ENCODE peak calls at places on chromosomes 12 and 14, in four cellular contexts. One of them, this sample, is unnamed.

GRCh38 chr14:34785223-34786006 is 71.0 kb upstream of the CFL2 start:
- DNase-seq in PC-9: no peak
- DNase-seq in PC-3: no peak
- DNase-seq in mammary epithelial cell: no peak
- DNase-seq in this sample: no peak

GRCh38 chr12:11729008-11729407 is 79.5 kb downstream of the ETV6 start:
- DNase-seq in mammary epithelial cell: peak
- DNase-seq in PC-9: peak
- DNase-seq in PC-3: peak
- DNase-seq in this sample: no peak

GRCh38 chr12:85821759-85822158 is 14.4 kb downstream of the RASSF9 start:
- DNase-seq in PC-9: no peak
- DNase-seq in mammary epithelial cell: no peak
- DNase-seq in PC-3: peak
- DNase-seq in this sample: no peak

GRCh38 chr14:72678360-72678759 is 215.5 kb downstream of the DPF3 start:
- DNase-seq in PC-3: peak
- DNase-seq in mammary epithelial cell: no peak
- DNase-seq in PC-9: no peak
- DNase-seq in this sample: no peak

GRCh38 chr14:99598774-99599173 is 5.2 kb downstream of the CCDC85C start:
- DNase-seq in PC-3: no peak
- DNase-seq in PC-9: no peak
- DNase-seq in mammary epithelial cell: no peak
- DNase-seq in this sample: no peak

GRCh38 chr12:92719674-92720073 is 16.9 kb downstream of the PLEKHG7 start:
- DNase-seq in PC-9: no peak
- DNase-seq in mammary epithelial cell: no peak
- DNase-seq in PC-3: peak
- DNase-seq in this sample: no peak

GRCh38 chr14:80946187-80946586 is 4.6 kb upstream of the CEP128 start:
- DNase-seq in PC-9: no peak
- DNase-seq in mammary epithelial cell: peak
- DNase-seq in PC-3: peak
- DNase-seq in this sample: peak

GRCh38 chr14:21874946-21875345 is 201.3 kb upstream of the OR4E1 start:
- DNase-seq in mammary epithelial cell: no peak
- DNase-seq in PC-3: no peak
- DNase-seq in PC-9: no peak
- DNase-seq in this sample: no peak

GRCh38 chr14:66619952-66620351 is 112.0 kb downstream of the GPHN start:
- DNase-seq in mammary epithelial cell: no peak
- DNase-seq in PC-9: no peak
- DNase-seq in PC-3: no peak
- DNase-seq in this sample: no peak

GRCh38 chr14:94143239-94143638 is 13.8 kb upstream of the IFI27L2 start:
- DNase-seq in PC-9: no peak
- DNase-seq in PC-3: peak
- DNase-seq in mammary epithelial cell: no peak
- DNase-seq in this sample: no peak

GRCh38 chr14:105014631-105015030 is 6.3 kb downstream of the CDCA4 start:
- DNase-seq in PC-3: no peak
- DNase-seq in mammary epithelial cell: no peak
- DNase-seq in PC-9: no peak
- DNase-seq in this sample: no peak

DNA sequence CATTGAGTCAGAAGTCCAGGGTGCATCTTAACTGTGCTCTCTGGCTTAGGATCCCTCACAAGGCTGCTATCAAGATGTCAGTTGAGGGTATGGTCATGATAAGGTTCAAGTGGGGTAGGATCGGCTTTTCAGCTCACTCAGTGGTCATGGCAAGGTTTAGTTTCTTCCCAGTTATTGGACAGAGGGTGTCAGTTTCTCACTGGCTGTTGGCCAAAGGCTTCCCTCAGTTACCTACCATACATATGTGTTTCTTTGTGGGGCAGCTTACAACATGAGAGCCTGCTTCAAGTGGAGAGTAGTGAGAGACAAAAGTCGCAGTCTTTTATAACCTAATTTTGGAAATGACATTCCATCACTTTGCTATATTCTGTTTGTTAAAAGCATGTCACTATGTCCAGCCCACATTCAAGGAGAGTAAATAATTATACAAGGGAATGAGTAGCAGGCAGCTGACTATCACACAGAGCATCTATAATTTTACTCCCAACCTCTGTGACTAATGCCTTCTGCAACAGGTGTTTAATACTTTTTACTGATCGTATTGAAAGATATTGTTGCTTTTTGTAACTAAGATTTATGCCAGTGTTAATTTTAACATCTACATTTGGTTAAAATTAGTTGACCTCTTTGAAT is 572.8 kb upstream of the FBXO33 start:
- DNase-seq in PC-3: peak
- DNase-seq in mammary epithelial cell: no peak
- DNase-seq in PC-9: no peak
- DNase-seq in this sample: no peak
- H2AFZ ChIP-seq in PC-3: no peak
- H2AFZ ChIP-seq in mammary epithelial cell: no peak
- H2AFZ ChIP-seq in PC-9: no peak
- H2AFZ ChIP-seq in this sample: no peak

GRCh38 chr12:81375969-81376368 is 298.1 kb downstream of the ACSS3 start:
- DNase-seq in PC-9: no peak
- DNase-seq in PC-3: no peak
- DNase-seq in mammary epithelial cell: no peak
- DNase-seq in this sample: no peak
- H3K27ac ChIP-seq in PC-9: no peak
- H3K27ac ChIP-seq in PC-3: no peak
- H3K27ac ChIP-seq in mammary epithelial cell: no peak
- H3K27ac ChIP-seq in this sample: no peak

DNA sequence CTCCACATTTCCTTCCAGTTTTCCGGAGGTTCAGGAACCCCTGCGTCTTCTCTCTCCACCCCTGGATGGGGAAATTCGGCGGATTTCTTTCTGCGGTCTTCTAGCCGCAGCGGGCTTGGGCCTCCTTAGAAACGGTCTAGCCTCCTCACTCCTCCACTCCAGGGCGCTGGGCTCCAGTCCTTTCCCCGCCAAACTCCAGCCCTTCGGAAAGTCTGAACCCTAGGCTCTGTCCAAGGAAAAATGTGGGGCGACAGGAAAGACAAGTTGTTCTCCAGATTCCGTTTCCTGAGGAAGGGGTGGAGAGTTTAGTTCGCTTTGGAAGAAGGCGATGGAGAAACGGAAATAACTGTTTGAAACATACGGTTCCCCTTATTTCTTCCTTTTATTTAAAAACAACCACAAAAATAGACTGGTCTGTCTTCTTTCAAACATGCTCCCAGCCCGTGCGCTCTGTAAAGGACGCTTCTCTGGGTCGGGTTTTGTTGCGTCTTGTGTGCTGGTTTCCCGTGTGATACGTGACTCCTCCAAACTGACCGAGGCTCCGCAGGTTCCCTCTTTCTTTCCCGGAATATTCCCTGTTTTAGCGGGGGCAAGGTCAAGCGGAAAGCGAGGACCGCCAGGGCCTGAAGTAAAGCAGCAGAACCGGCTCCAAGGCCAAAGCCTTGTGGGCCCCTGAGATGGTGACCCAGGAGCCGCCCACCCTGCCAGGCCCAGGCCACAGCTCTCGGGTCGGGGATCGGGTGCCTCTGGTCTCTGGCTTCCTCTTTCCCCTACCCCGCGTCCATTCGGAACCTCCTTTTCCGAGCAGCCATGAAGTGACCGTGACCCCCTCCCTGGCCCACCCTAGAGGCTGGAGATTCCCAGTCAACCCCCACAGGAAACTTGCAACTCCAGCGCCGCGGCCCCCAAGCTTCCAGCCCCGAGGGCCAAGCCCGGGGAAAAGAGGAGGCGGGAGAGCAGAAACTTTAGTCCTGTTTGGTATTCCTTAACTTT is 1.1 kb upstream of the HOXC10 start:
- DNase-seq in PC-3: no peak
- DNase-seq in PC-9: no peak
- DNase-seq in mammary epithelial cell: no peak
- DNase-seq in this sample: no peak
- H3K4me2 ChIP-seq in PC-3: peak
- H3K4me2 ChIP-seq in PC-9: peak
- H3K4me2 ChIP-seq in mammary epithelial cell: no peak
- H3K4me2 ChIP-seq in this sample: peak

GRCh38 chr12:129885287-129885686 is 18.5 kb downstream of the TMEM132D start:
- DNase-seq in mammary epithelial cell: no peak
- DNase-seq in PC-9: no peak
- DNase-seq in PC-3: no peak
- DNase-seq in this sample: no peak
- H2AFZ ChIP-seq in mammary epithelial cell: no peak
- H2AFZ ChIP-seq in PC-9: no peak
- H2AFZ ChIP-seq in PC-3: no peak
- H2AFZ ChIP-seq in this sample: no peak

This sample was measured in keratinocyte.